ENCODE peak calls at places on chromosomes 11 and 22, in ten cellular contexts. H is Peyer's patch, P is A549, B is fibroblast of lung, N is IMR-90, X is mucosa of descending colon, I is endothelial cell of umbilical vein, F is mesothelial cell of epicardium, Z is ovary, T is osteocyte. M is an unnamed sample.

GRCh38 chr11:12822623-12823022 is 148.4 kb downstream of the TEAD1 start:
- DNase-seq in N (no peak), F (no peak), I (no peak), X (no peak), P (no peak), H (no peak), Z (no peak), T (no peak), B (no peak), M (no peak)

GRCh38 chr11:65657426-65657825 is 5.3 kb downstream of the RELA start:
- DNase-seq in N (no peak), F (no peak), B (no peak), X (no peak), T (no peak), P (no peak), Z (no peak), I (no peak), H (no peak), M (no peak)

GRCh38 chr22:43147821-43148220 is 3.5 kb upstream of the TSPO start:
- DNase-seq in Z (no peak), H (no peak), B (no peak), F (no peak), T (no peak), X (no peak), I (no peak), N (no peak), P (no peak), M (no peak)

GRCh38 chr22:36318442-36318841 is 65.5 kb downstream of the APOL1 start:
- DNase-seq in N (no peak), F (no peak), T (no peak), Z (no peak), P (no peak), I (no peak), H (no peak), X (no peak), B (no peak), M (no peak)

GRCh38 chr22:48248901-48249455 is 1486.5 kb downstream of the TBC1D22A start:
- DNase-seq in B (no peak), P (no peak), H (no peak), Z (no peak), X (no peak), I (no peak), N (no peak), F (no peak), T (no peak), M (no peak)

GRCh38 chr11:3225826-3226750 is 6.1 kb downstream of the MRGPRE start:
- DNase-seq in H (no peak), I (no peak), F (no peak), X (no peak), Z (no peak), T (peak), P (no peak), N (no peak), B (no peak), M (peak)

GRCh38 chr11:43738600-43739409 is 58.3 kb downstream of the HSD17B12 start:
- DNase-seq in I (no peak), F (no peak), H (no peak), B (peak), Z (no peak), N (peak), T (no peak), P (no peak), X (no peak), M (no peak)

GRCh38 chr22:46267431-46268279 is at the start of gene TTC38:
- DNase-seq in N (peak), B (peak), P (peak), T (peak), I (peak), F (peak), X (peak), H (peak), Z (peak), M (peak)

GRCh38 chr11:43327987-43328386 is 16.2 kb downstream of the API5 start:
- DNase-seq in N (peak), T (no peak), H (no peak), Z (no peak), F (no peak), I (peak), X (peak), P (peak), B (peak), M (no peak)

GRCh38 chr11:64186205-64187165 is 514 bp downstream of the STIP1 start:
- DNase-seq in H (no peak), N (peak), F (no peak), Z (no peak), B (no peak), P (no peak), I (peak), T (no peak), X (peak), M (no peak)

GRCh38 chr11:75654314-75654713 is 14.5 kb downstream of the MAP6 start:
- DNase-seq in I (no peak), T (no peak), Z (no peak), B (no peak), F (no peak), X (no peak), P (no peak), N (peak), H (no peak), M (no peak)

GRCh38 chr11:131938321-131938751 is 567.9 kb downstream of the NTM start:
- DNase-seq in I (no peak), T (no peak), Z (no peak), P (no peak), H (no peak), X (no peak), B (no peak), N (no peak), F (no peak), M (no peak)

GRCh38 chr11:117830072-117830471 is 5.5 kb upstream of the FXYD2 start:
- DNase-seq in I (no peak), T (no peak), H (no peak), B (no peak), X (no peak), F (no peak), P (no peak), Z (peak), N (no peak), M (no peak)

GRCh38 chr11:118241191-118242098 is 10.7 kb downstream of the MPZL3 start:
- DNase-seq in T (no peak), N (no peak), I (peak), F (no peak), X (peak), P (no peak), H (no peak), B (no peak), Z (no peak), M (no peak)

GRCh38 chr11:12199231-12199948 is 89.0 kb downstream of the MICAL2 start:
- DNase-seq in F (no peak), H (no peak), I (peak), P (no peak), X (peak), Z (no peak), B (no peak), N (no peak), T (no peak), M (no peak)

GRCh38 chr11:12100429-12100828 is 10.0 kb upstream of the MICAL2 start:
- DNase-seq in N (no peak), H (peak), X (peak), T (no peak), B (no peak), P (no peak), I (no peak), Z (no peak), F (no peak), M (no peak)

GRCh38 chr11:4580124-4580523 is 1.4 kb upstream of the OR52I2 start:
- DNase-seq in X (no peak), F (no peak), N (no peak), I (no peak), H (no peak), T (no peak), P (no peak), B (no peak), Z (no peak), M (no peak)

GRCh38 chr11:72591785-72592490 is 82.3 kb downstream of the PDE2A start:
- DNase-seq in T (no peak), X (no peak), Z (no peak), B (no peak), I (no peak), N (no peak), H (no peak), F (no peak), P (no peak), M (no peak)

GRCh38 chr11:118530180-118530682 is 761 bp upstream of the TMEM25 start:
- DNase-seq in X (peak), P (no peak), T (no peak), F (no peak), B (peak), Z (no peak), N (peak), H (peak), I (peak), M (no peak)

GRCh38 chr11:9755561-9755960 is 91.7 kb downstream of the SWAP70 start:
- DNase-seq in F (no peak), T (no peak), Z (no peak), H (no peak), B (peak), X (no peak), I (peak), P (no peak), N (peak), M (no peak)

GRCh38 chr11:130932086-130932712 is 15.9 kb upstream of the SNX19 start:
- DNase-seq in H (no peak), I (no peak), F (no peak), N (no peak), Z (no peak), T (no peak), P (no peak), B (no peak), X (no peak), M (no peak)

GRCh38 chr11:66674964-66675602 is 2.6 kb downstream of the RBM4B start:
- DNase-seq in P (no peak), Z (no peak), X (no peak), N (no peak), I (no peak), H (no peak), F (no peak), T (no peak), B (no peak), M (no peak)

GRCh38 chr11:84757711-84758110 is 869.4 kb downstream of the DLG2 start:
- DNase-seq in T (no peak), X (no peak), N (no peak), H (no peak), I (no peak), Z (no peak), B (no peak), F (no peak), P (no peak), M (no peak)

GRCh38 chr11:33582636-33583325 is 117.8 kb downstream of the C11orf91 start:
- DNase-seq in F (no peak), I (no peak), H (no peak), N (peak), T (no peak), X (no peak), P (no peak), B (no peak), Z (no peak), M (no peak)

GRCh38 chr11:7160814-7161489 is 72.2 kb downstream of the RBMXL2 start:
- DNase-seq in B (no peak), N (no peak), F (no peak), P (no peak), H (no peak), X (no peak), T (no peak), I (no peak), Z (no peak), M (no peak)

GRCh38 chr22:50683994-50684371 is 11.4 kb downstream of the SHANK3 start:
- DNase-seq in X (no peak), T (no peak), N (no peak), H (no peak), Z (no peak), F (no peak), P (no peak), I (no peak), B (no peak), M (no peak)

GRCh38 chr11:125404811-125405481 is 91.1 kb downstream of the FEZ1 start:
- DNase-seq in N (peak), X (peak), F (peak), T (peak), B (peak), I (peak), H (peak), P (peak), Z (peak), M (no peak)

GRCh38 chr11:266676-267439 is 11.3 kb upstream of the NLRP6 start:
- DNase-seq in P (peak), T (peak), H (peak), I (no peak), F (no peak), B (no peak), Z (no peak), N (no peak), X (no peak), M (no peak)

GRCh38 chr11:20668844-20669832 is at the start of gene NELL1:
- DNase-seq in I (no peak), F (no peak), H (no peak), B (no peak), P (no peak), T (no peak), N (no peak), X (no peak), Z (no peak), M (no peak)

GRCh38 chr11:115215694-115216615 is 288.3 kb downstream of the CADM1 start:
- DNase-seq in P (peak), F (no peak), I (no peak), T (no peak), Z (no peak), N (no peak), H (no peak), X (no peak), B (no peak), M (no peak)

GRCh38 chr11:84396521-84396920 is 1110.4 kb upstream of the CCDC90B start:
- DNase-seq in P (no peak), F (no peak), B (no peak), I (no peak), N (no peak), Z (no peak), T (no peak), X (no peak), H (no peak), M (no peak)

GRCh38 chr11:60005360-60005759 is 11.6 kb upstream of the OOSP4B start:
- DNase-seq in H (no peak), N (no peak), X (no peak), T (no peak), Z (no peak), P (no peak), I (no peak), F (no peak), B (no peak), M (no peak)

GRCh38 chr22:35299717-35300497 is at the start of gene TOM1:
- DNase-seq in H (peak), P (peak), F (peak), N (peak), T (peak), Z (peak), X (peak), B (peak), I (peak), M (peak)

GRCh38 chr11:95256204-95256819 is 25.3 kb upstream of the SESN3 start:
- DNase-seq in B (peak), F (no peak), P (no peak), T (no peak), H (no peak), I (no peak), X (no peak), N (peak), Z (no peak), M (no peak)

GRCh38 chr11:35507688-35508087 is 17.7 kb downstream of the PAMR1 start:
- DNase-seq in H (no peak), X (no peak), F (no peak), P (peak), T (no peak), I (no peak), Z (no peak), B (no peak), N (no peak), M (no peak)
- TF ChIP-seq CTCF in H (no peak), X (no peak), F (no peak), P (no peak), T (no peak), I (no peak), Z (no peak), B (no peak), N (peak), M (no peak)

GRCh38 chr11:86275493-86276370 is 26.3 kb upstream of the HIKESHI start:
- DNase-seq in N (no peak), B (no peak), I (no peak), H (no peak), Z (no peak), P (no peak), X (no peak), F (no peak), T (no peak), M (no peak)
- TF ChIP-seq CTCF in N (no peak), B (no peak), I (no peak), H (no peak), Z (no peak), P (no peak), X (no peak), F (no peak), T (no peak), M (no peak)

GRCh38 chr22:19105867-19106802 is 16.1 kb downstream of the DGCR2 start:
- DNase-seq in I (no peak), Z (no peak), F (no peak), P (no peak), T (no peak), B (no peak), N (no peak), H (no peak), X (peak), M (no peak)
- TF ChIP-seq CTCF in I (peak), Z (no peak), F (no peak), P (no peak), T (no peak), B (no peak), N (no peak), H (no peak), X (no peak), M (no peak)

GRCh38 chr11:62719302-62719978 is 7.8 kb downstream of the HNRNPUL2 start:
- DNase-seq in Z (no peak), B (peak), F (no peak), H (no peak), I (no peak), X (no peak), P (no peak), N (peak), T (no peak), M (no peak)

GRCh38 chr11:62724171-62724570 is 3.1 kb downstream of the HNRNPUL2 start:
- DNase-seq in N (no peak), B (no peak), H (no peak), X (no peak), Z (no peak), F (no peak), I (no peak), T (no peak), P (no peak), M (no peak)

GRCh38 chr11:62726156-62727006 is 876 bp downstream of the HNRNPUL2 start:
- DNase-seq in N (no peak), H (no peak), Z (no peak), X (no peak), F (no peak), T (no peak), I (peak), P (no peak), B (no peak), M (no peak)

GRCh38 chr11:62725686-62726085 is 1.6 kb downstream of the HNRNPUL2 start:
- DNase-seq in P (no peak), H (no peak), I (peak), F (no peak), B (no peak), T (no peak), Z (no peak), X (no peak), N (no peak), M (no peak)

GRCh38 chr11:62721994-62722393 is 5.3 kb downstream of the HNRNPUL2 start:
- DNase-seq in F (no peak), N (peak), X (no peak), B (no peak), I (no peak), T (no peak), H (no peak), Z (no peak), P (peak), M (no peak)
- TF ChIP-seq CTCF in F (no peak), N (no peak), X (no peak), B (no peak), I (no peak), T (no peak), H (no peak), Z (no peak), P (no peak), M (no peak)

DNA sequence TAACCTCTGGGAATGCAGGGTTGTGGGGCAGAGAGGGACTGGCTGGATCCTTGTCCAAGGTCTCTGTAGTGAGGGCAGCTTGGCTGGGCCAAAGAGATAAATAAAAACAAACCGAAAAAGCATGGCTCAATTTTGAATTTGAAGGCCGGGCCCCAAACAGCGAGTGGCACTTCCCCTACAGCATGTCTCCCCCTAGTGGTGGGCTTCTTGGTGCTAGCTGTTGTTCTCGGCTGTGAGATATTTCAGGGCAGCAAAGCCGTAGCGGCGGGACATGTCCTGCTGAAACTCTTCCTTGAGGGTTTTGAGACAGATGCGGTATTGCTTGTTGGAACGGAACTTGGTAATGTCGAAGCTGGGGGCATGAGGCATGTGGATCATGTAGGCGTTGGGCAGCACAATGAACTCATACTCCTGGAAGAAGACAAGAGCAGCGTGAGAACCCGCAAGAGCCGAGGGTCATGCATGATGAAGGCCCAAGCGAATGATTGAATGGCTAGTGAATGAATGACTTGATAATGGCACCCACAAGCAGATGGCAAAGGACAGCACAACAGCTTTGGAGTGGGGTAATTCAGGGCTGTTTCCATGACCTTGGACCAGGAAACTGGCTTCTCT is 216.1 kb upstream of the SYN3 start:
- DNase-seq in N (no peak), X (peak), F (no peak), H (no peak), B (no peak), T (no peak), I (no peak), Z (no peak), P (peak), M (no peak)
- TF ChIP-seq CTCF in N (no peak), X (peak), F (peak), H (no peak), B (peak), T (peak), I (no peak), Z (no peak), P (no peak), M (no peak)

DNA sequence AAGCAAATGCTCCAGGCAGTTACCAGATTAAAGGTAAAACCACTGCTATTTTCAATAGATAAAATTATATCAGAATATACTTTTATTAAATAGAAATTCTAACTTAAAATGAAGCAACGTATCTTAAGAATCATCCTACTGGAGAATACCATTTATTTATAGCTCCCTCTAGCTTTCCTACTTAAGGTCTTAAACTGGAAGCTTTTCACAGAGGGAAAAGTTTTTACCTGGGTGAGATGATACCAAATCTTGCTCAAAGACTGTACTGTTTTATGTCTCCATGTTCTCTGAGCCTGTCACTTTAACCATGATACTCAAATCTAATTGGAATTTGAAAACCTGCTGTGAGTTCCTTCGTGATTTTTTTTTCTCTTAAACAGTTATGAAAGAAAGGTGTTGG is 291.8 kb downstream of the AASDHPPT start:
- DNase-seq in F (no peak), T (no peak), P (no peak), H (no peak), N (peak), B (peak), Z (no peak), X (no peak), I (no peak), M (no peak)
- TF ChIP-seq CTCF in F (no peak), T (peak), P (no peak), H (no peak), N (no peak), B (no peak), Z (no peak), X (no peak), I (no peak), M (no peak)

GRCh38 chr11:45180158-45180887 is 33.9 kb downstream of the PRDM11 start:
- DNase-seq in N (no peak), X (peak), I (peak), F (peak), H (peak), B (no peak), P (peak), T (peak), Z (peak), M (no peak)
- TF ChIP-seq CTCF in N (peak), X (peak), I (peak), F (no peak), H (no peak), B (no peak), P (peak), T (peak), Z (peak), M (peak)

DNA sequence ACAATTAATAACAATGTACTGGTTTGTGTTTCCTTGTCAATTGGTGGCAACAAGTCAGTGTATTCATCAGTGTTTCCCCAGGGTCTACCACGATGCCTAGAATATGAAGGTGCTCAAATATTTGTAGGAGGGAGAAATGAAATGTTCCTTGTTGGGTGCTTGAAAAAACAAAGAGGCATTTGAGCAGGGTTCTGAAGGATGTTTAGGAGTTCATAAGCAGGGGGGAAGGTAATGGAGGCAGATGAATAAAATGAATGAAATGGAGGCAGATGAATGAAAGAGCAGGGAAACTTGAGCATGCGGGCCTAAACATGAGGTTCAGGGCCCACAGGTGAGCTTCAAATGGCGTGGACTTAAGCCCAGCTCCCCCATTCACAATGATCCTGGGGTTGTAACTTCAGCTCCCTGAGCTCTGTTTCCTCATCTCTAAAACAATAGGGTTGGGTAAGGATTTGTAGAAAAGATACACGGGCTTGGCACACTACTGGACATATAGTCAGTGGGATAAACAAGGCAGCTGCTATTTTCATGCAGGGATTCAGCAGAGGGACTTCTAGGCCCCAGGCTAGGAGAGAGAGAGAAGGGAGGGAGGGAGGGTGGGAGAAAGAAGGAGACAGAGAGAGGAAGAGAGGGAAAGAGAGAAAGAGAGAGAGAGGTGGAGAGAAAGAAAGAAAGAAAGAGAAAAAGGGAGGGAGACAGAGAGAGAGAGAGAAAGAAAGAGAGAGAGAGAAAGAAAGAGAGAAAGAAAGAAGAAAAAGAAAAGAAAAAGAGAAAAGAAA is 73.7 kb downstream of the MN1 start:
- DNase-seq in T (no peak), B (no peak), X (no peak), P (no peak), Z (no peak), F (no peak), N (no peak), I (no peak), H (no peak), M (no peak)
- TF ChIP-seq CTCF in T (no peak), B (no peak), X (no peak), P (no peak), Z (no peak), F (no peak), N (no peak), I (no peak), H (no peak), M (no peak)

M was measured in right atrium auricular region.